ENCODE peak calls at places on chromosomes 16 and 17, in ten cellular contexts. F is GM23338, B is HepG2, A is spleen, O is prostate gland, Z is stomach, D is breast epithelium, E is esophagus muscularis mucosa, S is K562, G is GM12878. P is an unnamed sample. For H3K4me1, the result is how much of the 10 kb centered on the place peaks cover.

GRCh38 chr16:85746431-85747227 is 4.3 kb downstream of the C16orf74 start:
- DNase-seq in F (no peak), B (no peak), A (no peak), O (no peak), Z (no peak), D (no peak), E (no peak), S (no peak), G (no peak), P (no peak)

GRCh38 chr17:44878627-44879221 is 20.5 kb downstream of the EFTUD2 start:
- DNase-seq in F (peak), B (peak), A (no peak), O (no peak), Z (no peak), D (no peak), E (no peak), S (peak), G (no peak), P (no peak)

GRCh38 chr16:86884256-86884655 is 305.9 kb downstream of the FOXL1 start:
- DNase-seq in F (peak), B (no peak), A (no peak), O (no peak), Z (no peak), D (no peak), E (no peak), S (no peak), G (no peak), P (peak)

GRCh38 chr16:68445458-68445857 is 2.9 kb downstream of the SMPD3 start:
- DNase-seq in F (peak), B (peak), A (no peak), O (no peak), Z (peak), D (no peak), E (no peak), S (peak), G (peak), P (no peak)

GRCh38 chr16:72481419-72481818 is 309.5 kb upstream of the PMFBP1 start:
- DNase-seq in F (no peak), B (no peak), A (no peak), O (no peak), Z (no peak), D (no peak), E (no peak), S (no peak), G (no peak), P (no peak)

GRCh38 chr17:67613961-67614360 is 103.8 kb upstream of the NOL11 start:
- DNase-seq in F (no peak), B (no peak), A (no peak), O (no peak), Z (no peak), D (no peak), E (no peak), S (no peak), G (no peak), P (no peak)

GRCh38 chr16:67923414-67924127 is 8.1 kb downstream of the CTRL start:
- DNase-seq in F (no peak), B (no peak), A (no peak), O (peak), Z (no peak), D (peak), E (no peak), S (no peak), G (no peak), P (no peak)

GRCh38 chr17:11388061-11388460 is 147.0 kb downstream of the SHISA6 start:
- DNase-seq in F (no peak), B (no peak), A (no peak), O (no peak), Z (no peak), D (no peak), E (no peak), S (no peak), G (no peak), P (no peak)

GRCh38 chr16:70687172-70687531 is 1.3 kb upstream of the MTSS2 start:
- DNase-seq in F (no peak), B (no peak), A (no peak), O (no peak), Z (no peak), D (no peak), E (no peak), S (peak), G (no peak), P (no peak)

GRCh38 chr16:64225696-64226095 is 896.2 kb downstream of the CDH11 start:
- DNase-seq in F (no peak), B (no peak), A (no peak), O (no peak), Z (no peak), D (no peak), E (no peak), S (no peak), G (no peak), P (no peak)

GRCh38 chr17:6868579-6868978 is 37.0 kb upstream of the TEKT1 start:
- DNase-seq in F (no peak), B (peak), A (no peak), O (no peak), Z (no peak), D (no peak), E (no peak), S (no peak), G (no peak), P (no peak)

GRCh38 chr17:998111-998510 is 1.2 kb downstream of the TIMM22 start:
- DNase-seq in F (no peak), B (no peak), A (no peak), O (no peak), Z (no peak), D (no peak), E (no peak), S (no peak), G (no peak), P (no peak)
- TF ChIP-seq POLR2AphosphoS5 in F (no peak), B (no peak), A (no peak), O (no peak), Z (no peak), D (no peak), E (no peak), S (no peak), G (no peak), P (no peak)

GRCh38 chr17:72031219-72031906 is 89.5 kb upstream of the SOX9 start:
- DNase-seq in F (no peak), B (no peak), A (no peak), O (no peak), Z (no peak), D (no peak), E (no peak), S (no peak), G (no peak), P (no peak)
- H3K4me1 ChIP-seq in F (under half), B (under half), A (under half), O (under half), Z (under half), D (under half), E (under half), S (under half), G (under half), P (under half)

GRCh38 chr17:63772801-63773271 is 561 bp downstream of the CCDC47 start:
- DNase-seq in F (peak), B (peak), A (no peak), O (peak), Z (no peak), D (no peak), E (no peak), S (peak), G (no peak), P (no peak)

GRCh38 chr17:63773272-63774140 is at the start of gene CCDC47:
- DNase-seq in F (peak), B (peak), A (peak), O (peak), Z (peak), D (peak), E (peak), S (peak), G (peak), P (peak)

GRCh38 chr17:63774982-63775290 is 966 bp downstream of the DDX42 start:
- DNase-seq in F (peak), B (no peak), A (no peak), O (no peak), Z (no peak), D (no peak), E (no peak), S (no peak), G (no peak), P (no peak)

GRCh38 chr17:63775420-63775819 is 1.4 kb downstream of the DDX42 start:
- DNase-seq in F (peak), B (no peak), A (no peak), O (no peak), Z (no peak), D (no peak), E (no peak), S (peak), G (no peak), P (no peak)

DNA sequence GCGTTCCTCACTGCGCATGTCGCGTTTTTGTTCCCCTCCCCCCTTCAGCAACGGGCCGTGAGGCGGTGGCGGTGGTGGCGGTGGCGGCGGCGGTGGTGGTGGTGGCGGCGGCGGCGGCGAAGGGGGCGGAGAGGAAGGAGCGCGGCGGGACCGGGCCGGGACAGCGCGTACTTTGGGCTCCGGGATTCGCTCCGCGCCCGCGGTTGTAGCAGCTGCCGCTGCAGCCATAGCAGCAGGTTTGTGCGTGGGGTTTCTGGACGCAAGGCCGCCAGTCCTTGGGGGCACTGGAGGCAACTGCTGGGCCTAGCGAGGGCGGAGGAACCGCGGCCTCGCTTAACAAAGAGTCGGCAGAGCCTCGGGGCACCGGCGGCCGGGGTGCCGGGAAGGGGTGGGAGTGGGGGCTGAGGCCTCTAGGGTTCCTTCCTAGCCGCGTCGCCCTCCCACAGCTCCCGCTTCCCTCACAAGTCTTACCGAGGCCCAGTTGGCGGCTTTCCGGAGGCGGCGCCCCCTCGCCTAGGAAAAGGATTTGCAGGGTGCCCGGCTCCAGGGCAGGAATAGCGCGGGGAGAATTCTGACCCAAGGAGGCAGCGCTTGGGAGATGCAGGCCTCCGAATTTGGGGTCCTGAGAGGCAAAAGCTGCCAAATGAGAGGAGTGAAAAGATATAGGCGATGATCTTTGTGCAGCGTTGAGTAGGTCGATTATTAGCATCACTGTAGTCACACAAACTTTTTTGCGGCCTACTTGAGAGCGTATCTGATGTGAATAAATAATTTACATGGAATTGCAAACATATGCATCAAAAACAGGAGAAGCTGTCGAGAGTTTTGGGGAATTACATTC is at the start of gene DDX42:
- DNase-seq in F (peak), B (peak), A (peak), O (peak), Z (peak), D (peak), E (peak), S (peak), G (no peak), P (peak)
- TF ChIP-seq POLR2AphosphoS5 in F (peak), B (no peak), A (no peak), O (no peak), Z (peak), D (no peak), E (no peak), S (no peak), G (no peak), P (peak)

DNA sequence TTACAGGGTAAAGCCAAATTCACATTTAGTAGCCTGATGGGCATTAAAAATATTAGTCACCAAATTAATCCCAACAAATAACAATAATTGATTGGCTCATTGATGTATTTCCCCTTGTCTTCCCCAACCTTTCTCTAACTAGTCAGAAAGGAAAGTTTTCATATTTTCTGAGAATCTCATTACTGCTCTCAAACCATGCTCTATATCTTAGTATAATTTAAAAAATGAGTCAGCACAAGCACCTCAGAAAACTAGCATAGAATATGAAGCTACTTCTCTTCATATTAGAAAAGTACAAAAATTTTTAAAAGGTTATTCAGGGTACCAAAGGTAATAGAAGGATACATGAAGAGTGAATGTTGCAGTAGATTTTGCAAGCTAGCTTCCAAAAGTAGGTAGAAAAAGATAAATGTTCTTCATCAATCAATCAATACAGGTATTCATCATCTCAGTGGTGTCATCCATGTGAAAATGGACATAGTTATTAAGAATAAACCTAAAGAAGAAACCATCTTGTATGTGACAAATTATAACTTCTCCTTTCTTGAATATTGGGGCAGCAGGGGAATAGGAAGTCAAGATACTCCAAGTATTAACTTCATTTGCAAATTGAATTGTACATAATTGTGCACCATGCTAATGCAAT is 4.8 kb downstream of the STAT5B start:
- DNase-seq in F (no peak), B (no peak), A (no peak), O (no peak), Z (no peak), D (no peak), E (no peak), S (no peak), G (no peak), P (no peak)
- H3K4me1 ChIP-seq in F (under half), B (half or more), A (half or more), O (under half), Z (under half), D (under half), E (half or more), S (under half), G (under half), P (half or more)

GRCh38 chr17:50953831-50954601 is 87.9 kb upstream of the TOB1 start:
- DNase-seq in F (peak), B (no peak), A (no peak), O (peak), Z (no peak), D (no peak), E (no peak), S (peak), G (no peak), P (peak)
- TF ChIP-seq POLR2AphosphoS5 in F (no peak), B (no peak), A (peak), O (peak), Z (peak), D (no peak), E (peak), S (no peak), G (no peak), P (no peak)

DNA sequence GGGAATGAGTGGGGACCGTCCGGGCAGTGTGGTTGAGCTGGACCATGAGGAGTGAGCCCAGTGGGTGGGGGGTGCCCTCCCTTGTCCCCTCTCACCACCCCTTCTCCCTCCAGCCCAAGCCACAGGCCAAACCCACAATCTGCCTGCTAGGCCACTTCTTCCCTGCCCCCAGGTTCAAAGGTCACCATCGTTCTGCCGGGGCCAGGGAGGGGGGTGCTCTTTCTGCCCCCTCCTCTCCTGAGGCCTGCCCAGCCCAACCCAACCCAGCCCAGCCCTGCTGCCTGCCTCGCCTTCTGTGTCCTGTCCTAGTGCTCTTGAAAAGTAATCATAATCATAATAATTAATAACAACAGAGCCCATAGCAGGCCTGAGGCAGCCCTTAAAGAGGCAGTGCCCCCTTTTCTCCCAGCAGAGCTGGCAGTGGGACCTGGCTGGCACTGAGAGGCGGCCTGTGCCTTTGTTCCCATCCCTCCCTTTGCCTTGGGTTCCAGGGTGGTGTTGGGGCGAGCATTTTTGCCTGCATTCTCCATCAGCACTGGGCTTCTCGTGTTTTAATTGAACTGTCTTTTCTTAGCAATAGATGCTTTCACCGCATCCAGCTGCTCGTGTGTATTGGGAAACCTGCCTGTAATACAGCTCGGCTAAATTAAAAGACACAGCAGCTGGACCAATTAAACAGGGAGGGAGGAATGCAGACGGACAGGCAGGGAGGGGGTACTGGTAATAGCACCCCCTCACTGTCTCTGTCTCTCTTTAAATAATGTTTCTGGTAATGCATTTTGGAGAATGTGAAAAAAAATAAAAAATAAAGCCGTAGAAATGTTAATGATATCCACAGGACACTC is 46.7 kb downstream of the SREBF1 start:
- DNase-seq in F (no peak), B (no peak), A (no peak), O (no peak), Z (no peak), D (no peak), E (no peak), S (no peak), G (no peak), P (no peak)
- H3K4me1 ChIP-seq in F (under half), B (under half), A (half or more), O (under half), Z (half or more), D (under half), E (half or more), S (half or more), G (under half), P (half or more)

GRCh38 chr17:50602514-50603235 is 32.0 kb upstream of the ABCC3 start:
- DNase-seq in F (no peak), B (no peak), A (no peak), O (no peak), Z (no peak), D (no peak), E (no peak), S (no peak), G (no peak), P (no peak)

GRCh38 chr17:50601789-50602375 is 32.8 kb upstream of the ABCC3 start:
- DNase-seq in F (no peak), B (no peak), A (no peak), O (no peak), Z (no peak), D (no peak), E (no peak), S (no peak), G (no peak), P (no peak)

GRCh38 chr17:50605434-50605833 is 29.2 kb upstream of the ABCC3 start:
- DNase-seq in F (no peak), B (no peak), A (no peak), O (no peak), Z (no peak), D (no peak), E (no peak), S (no peak), G (no peak), P (no peak)

GRCh38 chr17:50603340-50603739 is 31.3 kb upstream of the ABCC3 start:
- DNase-seq in F (peak), B (peak), A (no peak), O (no peak), Z (no peak), D (no peak), E (no peak), S (peak), G (no peak), P (no peak)

DNA sequence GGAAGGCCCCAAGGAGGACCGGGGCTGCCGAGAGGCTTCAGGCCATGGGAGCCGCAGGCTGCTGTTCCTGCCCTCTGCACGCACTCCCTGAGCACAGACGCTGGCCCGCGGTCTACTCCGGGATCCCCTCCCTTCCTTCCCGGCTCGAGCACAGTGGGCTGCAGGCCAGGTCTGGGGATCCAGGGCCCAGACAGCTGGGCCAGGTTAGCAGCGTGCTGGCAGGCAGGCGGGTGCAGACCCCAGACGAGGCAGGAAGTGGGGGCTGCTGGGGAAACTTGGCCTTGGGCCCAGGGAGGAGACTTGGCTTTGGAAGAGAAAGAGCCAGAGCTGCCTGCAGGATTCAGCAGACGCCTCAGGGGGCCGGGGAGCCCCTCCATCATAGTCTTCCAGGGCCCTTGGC is 30.2 kb upstream of the ABCC3 start:
- DNase-seq in F (peak), B (no peak), A (peak), O (peak), Z (peak), D (no peak), E (no peak), S (no peak), G (no peak), P (peak)
- TF ChIP-seq POLR2AphosphoS5 in F (no peak), B (no peak), A (peak), O (no peak), Z (no peak), D (no peak), E (peak), S (no peak), G (no peak), P (no peak)

GRCh38 chr16:2161911-2162310 is 6.3 kb downstream of the TRAF7 start:
- DNase-seq in F (no peak), B (no peak), A (no peak), O (no peak), Z (no peak), D (no peak), E (no peak), S (no peak), G (no peak), P (no peak)

GRCh38 chr16:2163211-2163881 is 7.8 kb downstream of the TRAF7 start:
- DNase-seq in F (no peak), B (peak), A (no peak), O (peak), Z (peak), D (peak), E (no peak), S (no peak), G (no peak), P (no peak)

GRCh38 chr16:2159052-2159838 is 3.7 kb downstream of the TRAF7 start:
- DNase-seq in F (no peak), B (no peak), A (no peak), O (no peak), Z (peak), D (no peak), E (no peak), S (no peak), G (no peak), P (peak)

GRCh38 chr16:2162676-2163118 is 7.1 kb downstream of the TRAF7 start:
- DNase-seq in F (no peak), B (peak), A (no peak), O (no peak), Z (no peak), D (no peak), E (no peak), S (no peak), G (no peak), P (no peak)

DNA sequence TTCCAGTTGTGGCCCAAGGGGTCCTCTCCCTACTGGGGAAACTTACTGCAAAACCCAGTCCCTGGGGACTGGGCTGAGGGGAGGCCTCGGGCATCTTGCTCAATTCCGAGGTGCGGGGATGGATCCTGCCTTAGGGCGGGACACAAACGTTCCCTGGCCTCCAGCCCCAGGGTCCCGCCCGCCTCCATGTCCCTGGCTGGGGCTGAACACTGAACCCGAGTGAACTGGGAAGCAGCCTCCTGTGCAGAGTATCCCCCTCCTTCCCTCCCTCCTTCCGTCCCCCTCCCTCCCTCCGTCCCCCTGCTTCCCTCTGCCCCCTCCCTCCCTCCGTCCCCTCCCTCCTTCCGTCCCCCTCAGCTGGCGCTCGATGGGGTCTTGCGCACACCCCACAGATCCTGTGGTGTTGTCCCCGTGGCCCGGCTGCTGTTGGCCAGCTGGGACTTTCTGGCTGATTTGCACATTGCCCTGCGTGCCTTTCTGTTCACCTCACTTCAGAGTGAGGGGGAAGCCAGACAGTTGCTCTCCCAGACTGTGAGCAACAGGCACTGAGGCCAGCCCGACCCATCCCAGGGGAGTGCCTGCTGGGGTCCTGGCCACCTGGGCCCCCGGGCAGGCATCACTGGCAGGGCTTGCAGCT is 5.5 kb downstream of the TRAF7 start:
- DNase-seq in F (no peak), B (peak), A (no peak), O (no peak), Z (peak), D (no peak), E (no peak), S (no peak), G (no peak), P (peak)
- H3K4me1 ChIP-seq in F (under half), B (half or more), A (half or more), O (under half), Z (half or more), D (half or more), E (half or more), S (half or more), G (under half), P (half or more)